ENCODE peak calls at places on chromosomes 13 and 19, in ten cellular contexts. One of them, this sample, is unnamed. For H3K27me3, the result is how much of the 10 kb centered on the place peaks cover.

GRCh38 chr13:45401306-45401705 is 16.9 kb downstream of the SLC25A30 start:
- DNase-seq in NT2/D1: no peak
- DNase-seq in heart right ventricle: no peak
- DNase-seq in left ventricle myocardium inferior: no peak
- DNase-seq in aorta: no peak
- DNase-seq in SK-N-SH: no peak
- DNase-seq in IMR-90: no peak
- DNase-seq in transverse colon: no peak
- DNase-seq in PC-3: no peak
- DNase-seq in right lobe of liver: no peak
- DNase-seq in this sample: no peak

GRCh38 chr19:53881482-53882390 is at the start of gene PRKCG:
- DNase-seq in NT2/D1: no peak
- DNase-seq in heart right ventricle: peak
- DNase-seq in left ventricle myocardium inferior: peak
- DNase-seq in aorta: peak
- DNase-seq in SK-N-SH: peak
- DNase-seq in IMR-90: no peak
- DNase-seq in transverse colon: peak
- DNase-seq in PC-3: peak
- DNase-seq in right lobe of liver: no peak
- DNase-seq in this sample: peak

GRCh38 chr19:21751379-21751778 is 16.0 kb downstream of the ZNF100 start:
- DNase-seq in NT2/D1: no peak
- DNase-seq in heart right ventricle: no peak
- DNase-seq in left ventricle myocardium inferior: no peak
- DNase-seq in aorta: no peak
- DNase-seq in SK-N-SH: no peak
- DNase-seq in IMR-90: peak
- DNase-seq in transverse colon: no peak
- DNase-seq in PC-3: no peak
- DNase-seq in right lobe of liver: no peak
- DNase-seq in this sample: no peak

GRCh38 chr19:31444931-31445330 is 95.7 kb upstream of the TSHZ3 start:
- DNase-seq in NT2/D1: no peak
- DNase-seq in heart right ventricle: no peak
- DNase-seq in left ventricle myocardium inferior: no peak
- DNase-seq in aorta: no peak
- DNase-seq in SK-N-SH: no peak
- DNase-seq in IMR-90: no peak
- DNase-seq in transverse colon: no peak
- DNase-seq in PC-3: no peak
- DNase-seq in right lobe of liver: no peak
- DNase-seq in this sample: no peak

GRCh38 chr19:18496167-18496979 is 25.5 kb downstream of the ELL start:
- DNase-seq in NT2/D1: no peak
- DNase-seq in heart right ventricle: peak
- DNase-seq in left ventricle myocardium inferior: peak
- DNase-seq in aorta: no peak
- DNase-seq in SK-N-SH: no peak
- DNase-seq in IMR-90: peak
- DNase-seq in transverse colon: peak
- DNase-seq in PC-3: peak
- DNase-seq in right lobe of liver: peak
- DNase-seq in this sample: peak

GRCh38 chr13:51799261-51799660 is 4.7 kb downstream of the DHRS12 start:
- DNase-seq in NT2/D1: no peak
- DNase-seq in heart right ventricle: no peak
- DNase-seq in left ventricle myocardium inferior: no peak
- DNase-seq in aorta: no peak
- DNase-seq in SK-N-SH: no peak
- DNase-seq in IMR-90: no peak
- DNase-seq in transverse colon: no peak
- DNase-seq in PC-3: no peak
- DNase-seq in right lobe of liver: no peak
- DNase-seq in this sample: no peak

GRCh38 chr19:34999498-35000337 is at the start of gene GRAMD1A:
- DNase-seq in NT2/D1: peak
- DNase-seq in heart right ventricle: peak
- DNase-seq in left ventricle myocardium inferior: peak
- DNase-seq in aorta: peak
- DNase-seq in SK-N-SH: peak
- DNase-seq in IMR-90: peak
- DNase-seq in transverse colon: peak
- DNase-seq in PC-3: peak
- DNase-seq in right lobe of liver: peak
- DNase-seq in this sample: peak

GRCh38 chr13:101523732-101524131 is 71.3 kb downstream of the ITGBL1 start:
- DNase-seq in NT2/D1: no peak
- DNase-seq in heart right ventricle: no peak
- DNase-seq in left ventricle myocardium inferior: no peak
- DNase-seq in aorta: no peak
- DNase-seq in SK-N-SH: no peak
- DNase-seq in IMR-90: peak
- DNase-seq in transverse colon: no peak
- DNase-seq in PC-3: peak
- DNase-seq in right lobe of liver: no peak
- DNase-seq in this sample: no peak

GRCh38 chr19:48244289-48244688 is 11.4 kb downstream of the CARD8 start:
- DNase-seq in NT2/D1: no peak
- DNase-seq in heart right ventricle: no peak
- DNase-seq in left ventricle myocardium inferior: no peak
- DNase-seq in aorta: no peak
- DNase-seq in SK-N-SH: no peak
- DNase-seq in IMR-90: no peak
- DNase-seq in transverse colon: no peak
- DNase-seq in PC-3: peak
- DNase-seq in right lobe of liver: no peak
- DNase-seq in this sample: no peak

GRCh38 chr19:19321143-19321577 is 531 bp downstream of the MAU2 start:
- DNase-seq in NT2/D1: peak
- DNase-seq in heart right ventricle: no peak
- DNase-seq in left ventricle myocardium inferior: no peak
- DNase-seq in aorta: no peak
- DNase-seq in SK-N-SH: peak
- DNase-seq in IMR-90: no peak
- DNase-seq in transverse colon: peak
- DNase-seq in PC-3: peak
- DNase-seq in right lobe of liver: no peak
- DNase-seq in this sample: no peak

GRCh38 chr13:42484396-42484795 is 89.6 kb upstream of the TNFSF11 start:
- DNase-seq in NT2/D1: no peak
- DNase-seq in heart right ventricle: no peak
- DNase-seq in left ventricle myocardium inferior: no peak
- DNase-seq in aorta: no peak
- DNase-seq in SK-N-SH: no peak
- DNase-seq in IMR-90: no peak
- DNase-seq in transverse colon: no peak
- DNase-seq in PC-3: peak
- DNase-seq in right lobe of liver: no peak
- DNase-seq in this sample: no peak

GRCh38 chr13:59047546-59047945 is 1116.2 kb downstream of the DIAPH3 start:
- DNase-seq in NT2/D1: no peak
- DNase-seq in heart right ventricle: no peak
- DNase-seq in left ventricle myocardium inferior: no peak
- DNase-seq in aorta: no peak
- DNase-seq in SK-N-SH: no peak
- DNase-seq in IMR-90: no peak
- DNase-seq in transverse colon: no peak
- DNase-seq in PC-3: no peak
- DNase-seq in right lobe of liver: no peak
- DNase-seq in this sample: no peak

GRCh38 chr13:37132211-37132610 is 26.7 kb upstream of the CSNK1A1L start:
- DNase-seq in NT2/D1: no peak
- DNase-seq in heart right ventricle: no peak
- DNase-seq in left ventricle myocardium inferior: no peak
- DNase-seq in aorta: no peak
- DNase-seq in SK-N-SH: no peak
- DNase-seq in IMR-90: no peak
- DNase-seq in transverse colon: no peak
- DNase-seq in PC-3: no peak
- DNase-seq in right lobe of liver: no peak
- DNase-seq in this sample: no peak

GRCh38 chr13:37134411-37135041 is 29.1 kb upstream of the CSNK1A1L start:
- DNase-seq in NT2/D1: no peak
- DNase-seq in heart right ventricle: no peak
- DNase-seq in left ventricle myocardium inferior: no peak
- DNase-seq in aorta: no peak
- DNase-seq in SK-N-SH: no peak
- DNase-seq in IMR-90: peak
- DNase-seq in transverse colon: no peak
- DNase-seq in PC-3: no peak
- DNase-seq in right lobe of liver: no peak
- DNase-seq in this sample: no peak

GRCh38 chr13:37127706-37128241 is 22.3 kb upstream of the CSNK1A1L start:
- DNase-seq in NT2/D1: no peak
- DNase-seq in heart right ventricle: no peak
- DNase-seq in left ventricle myocardium inferior: no peak
- DNase-seq in aorta: no peak
- DNase-seq in SK-N-SH: no peak
- DNase-seq in IMR-90: peak
- DNase-seq in transverse colon: no peak
- DNase-seq in PC-3: peak
- DNase-seq in right lobe of liver: no peak
- DNase-seq in this sample: no peak

GRCh38 chr13:37131092-37131491 is 25.6 kb upstream of the CSNK1A1L start:
- DNase-seq in NT2/D1: no peak
- DNase-seq in heart right ventricle: no peak
- DNase-seq in left ventricle myocardium inferior: no peak
- DNase-seq in aorta: no peak
- DNase-seq in SK-N-SH: no peak
- DNase-seq in IMR-90: no peak
- DNase-seq in transverse colon: no peak
- DNase-seq in PC-3: no peak
- DNase-seq in right lobe of liver: no peak
- DNase-seq in this sample: no peak

DNA sequence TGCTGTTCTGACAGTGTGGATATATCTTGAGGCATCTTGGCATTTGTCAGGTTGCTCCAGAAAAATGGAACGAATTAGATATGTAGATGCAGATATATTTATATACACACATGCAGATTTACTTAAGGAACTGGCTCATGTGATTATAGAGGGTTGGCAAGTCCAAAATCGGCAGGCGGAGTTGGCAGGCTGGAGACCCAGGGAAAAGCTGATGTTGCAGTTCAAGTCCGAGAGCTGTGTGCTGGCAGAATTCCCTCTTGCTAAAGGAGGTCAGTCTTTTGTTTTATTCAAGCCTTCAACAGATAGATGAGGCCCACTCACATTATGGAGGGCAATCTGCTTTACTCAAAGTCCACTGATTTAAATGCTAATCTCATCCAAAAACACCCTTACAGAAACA is 24.4 kb upstream of the CSNK1A1L start:
- DNase-seq in NT2/D1: no peak
- DNase-seq in heart right ventricle: no peak
- DNase-seq in left ventricle myocardium inferior: no peak
- DNase-seq in aorta: no peak
- DNase-seq in SK-N-SH: no peak
- DNase-seq in IMR-90: no peak
- DNase-seq in transverse colon: no peak
- DNase-seq in PC-3: no peak
- DNase-seq in right lobe of liver: no peak
- DNase-seq in this sample: no peak
- H3K27me3 ChIP-seq in NT2/D1: under half
- H3K27me3 ChIP-seq in heart right ventricle: under half
- H3K27me3 ChIP-seq in left ventricle myocardium inferior: under half
- H3K27me3 ChIP-seq in aorta: under half
- H3K27me3 ChIP-seq in SK-N-SH: under half
- H3K27me3 ChIP-seq in IMR-90: under half
- H3K27me3 ChIP-seq in transverse colon: under half
- H3K27me3 ChIP-seq in PC-3: under half
- H3K27me3 ChIP-seq in right lobe of liver: under half
- H3K27me3 ChIP-seq in this sample: under half

DNA sequence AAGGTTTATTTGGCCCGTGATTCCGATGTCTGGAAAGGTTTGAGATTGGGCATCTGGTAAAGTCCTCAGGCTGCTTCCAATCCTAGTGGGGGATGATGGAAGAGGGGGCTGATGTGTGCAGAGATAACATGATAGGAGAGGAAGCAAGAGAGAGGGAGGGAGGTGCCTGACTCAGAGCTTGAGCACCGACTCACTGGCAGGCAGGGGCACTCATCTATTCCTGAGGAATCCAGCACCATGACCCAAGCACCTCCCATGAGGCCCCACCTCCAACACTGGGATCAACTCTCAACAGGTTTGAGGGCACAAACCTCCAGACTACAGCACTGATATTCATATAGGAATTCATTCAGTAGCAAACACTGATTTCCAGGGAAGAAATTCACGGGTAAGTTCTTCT is 5.6 kb upstream of the SIGLEC9 start:
- DNase-seq in NT2/D1: no peak
- DNase-seq in heart right ventricle: no peak
- DNase-seq in left ventricle myocardium inferior: no peak
- DNase-seq in aorta: no peak
- DNase-seq in SK-N-SH: no peak
- DNase-seq in IMR-90: no peak
- DNase-seq in transverse colon: no peak
- DNase-seq in PC-3: peak
- DNase-seq in right lobe of liver: peak
- DNase-seq in this sample: no peak
- H3K27me3 ChIP-seq in NT2/D1: under half
- H3K27me3 ChIP-seq in heart right ventricle: under half
- H3K27me3 ChIP-seq in left ventricle myocardium inferior: half or more
- H3K27me3 ChIP-seq in aorta: under half
- H3K27me3 ChIP-seq in SK-N-SH: half or more
- H3K27me3 ChIP-seq in IMR-90: under half
- H3K27me3 ChIP-seq in transverse colon: under half
- H3K27me3 ChIP-seq in PC-3: under half
- H3K27me3 ChIP-seq in right lobe of liver: under half
- H3K27me3 ChIP-seq in this sample: under half

DNA sequence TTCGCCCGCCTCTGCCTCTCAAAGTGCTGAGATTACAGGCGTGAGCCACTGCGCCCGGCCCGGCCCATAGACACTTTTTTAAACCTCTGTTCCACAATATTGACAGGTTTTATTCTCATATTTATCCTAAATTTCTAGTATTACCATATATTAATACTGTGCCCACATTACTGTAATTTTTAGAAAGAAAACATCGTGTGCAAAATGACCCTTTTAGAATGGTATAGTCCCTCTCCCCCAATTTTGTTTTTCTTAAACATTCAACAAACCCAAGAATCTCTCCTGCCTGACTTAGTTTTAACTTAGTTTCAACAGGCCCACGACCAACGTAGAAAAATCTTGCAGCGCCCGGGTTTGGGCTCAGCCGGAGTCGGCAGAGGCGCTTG is 9.1 kb downstream of the CDX2 start:
- DNase-seq in NT2/D1: no peak
- DNase-seq in heart right ventricle: no peak
- DNase-seq in left ventricle myocardium inferior: no peak
- DNase-seq in aorta: no peak
- DNase-seq in SK-N-SH: no peak
- DNase-seq in IMR-90: no peak
- DNase-seq in transverse colon: no peak
- DNase-seq in PC-3: no peak
- DNase-seq in right lobe of liver: no peak
- DNase-seq in this sample: no peak
- H3K27me3 ChIP-seq in NT2/D1: half or more
- H3K27me3 ChIP-seq in heart right ventricle: half or more
- H3K27me3 ChIP-seq in left ventricle myocardium inferior: half or more
- H3K27me3 ChIP-seq in aorta: under half
- H3K27me3 ChIP-seq in SK-N-SH: half or more
- H3K27me3 ChIP-seq in IMR-90: half or more
- H3K27me3 ChIP-seq in transverse colon: half or more
- H3K27me3 ChIP-seq in PC-3: under half
- H3K27me3 ChIP-seq in right lobe of liver: under half
- H3K27me3 ChIP-seq in this sample: half or more

GRCh38 chr19:5395996-5396939 is 55.7 kb upstream of the PTPRS start:
- DNase-seq in NT2/D1: no peak
- DNase-seq in heart right ventricle: no peak
- DNase-seq in left ventricle myocardium inferior: no peak
- DNase-seq in aorta: no peak
- DNase-seq in SK-N-SH: no peak
- DNase-seq in IMR-90: no peak
- DNase-seq in transverse colon: no peak
- DNase-seq in PC-3: no peak
- DNase-seq in right lobe of liver: no peak
- DNase-seq in this sample: no peak
- H3K27me3 ChIP-seq in NT2/D1: under half
- H3K27me3 ChIP-seq in heart right ventricle: half or more
- H3K27me3 ChIP-seq in left ventricle myocardium inferior: half or more
- H3K27me3 ChIP-seq in aorta: under half
- H3K27me3 ChIP-seq in SK-N-SH: under half
- H3K27me3 ChIP-seq in IMR-90: half or more
- H3K27me3 ChIP-seq in transverse colon: half or more
- H3K27me3 ChIP-seq in PC-3: half or more
- H3K27me3 ChIP-seq in right lobe of liver: under half
- H3K27me3 ChIP-seq in this sample: half or more

This sample was measured in left lung.